ENCODE peak calls at places on chromosome 19, in six cellular contexts. B is CD8-positive, alpha-beta T cell; T is Calu3; O is OCI-LY7; D is WTC11; F is activated naive CD4-positive, alpha-beta T cell treated with anti-CD3 and anti-CD28 coated beads, Interleukin-2, amount 10 ng/mL, durations not matched to agents 7 days and 5 days. I is an unnamed sample.

GRCh38 chr19:3737487-3738205 is 23.8 kb downstream of the APBA3 start:
- DNase-seq in D (no peak), O (no peak), B (no peak), T (no peak), F (no peak), I (no peak)

GRCh38 chr19:54206831-54207177 is 6.1 kb downstream of the RPS9 start:
- DNase-seq in F (no peak), T (no peak), O (no peak), B (no peak), D (no peak), I (no peak)

GRCh38 chr19:583198-583967 is 6.3 kb upstream of the HCN2 start:
- DNase-seq in O (no peak), B (no peak), D (no peak), T (no peak), F (no peak), I (no peak)

GRCh38 chr19:49638360-49638759 is 1.6 kb downstream of the RRAS start:
- DNase-seq in O (no peak), T (no peak), D (no peak), F (no peak), B (no peak), I (no peak)

GRCh38 chr19:48739400-48739825 is 997 bp downstream of the RASIP1 start:
- DNase-seq in F (no peak), O (no peak), D (no peak), B (no peak), T (no peak), I (no peak)

GRCh38 chr19:13215572-13216380 is 65.6 kb downstream of the IER2 start:
- DNase-seq in T (peak; percentile 47), B (no peak), D (no peak), O (no peak), F (peak; percentile 49), I (peak; percentile 25)

GRCh38 chr19:40750035-40750284 is 317 bp downstream of the ACTMAP start:
- DNase-seq in O (no peak), D (no peak), T (no peak), B (no peak), F (no peak), I (no peak)

GRCh38 chr19:17522988-17523872 is 11.8 kb downstream of the PGLS start:
- DNase-seq in T (no peak), O (peak; percentile 97), B (peak; percentile 24), D (no peak), F (peak; percentile 84), I (peak; percentile 33)

GRCh38 chr19:22545751-22546150 is 88.4 kb upstream of the ZNF492 start:
- DNase-seq in B (no peak), F (peak; percentile 45), O (peak; percentile 57), D (peak; percentile 36), T (no peak), I (peak; percentile 1)

GRCh38 chr19:45075215-45076028 is 856 bp downstream of the ZNF296 start:
- DNase-seq in F (peak; percentile 68), B (peak; percentile 30), T (peak; percentile 90), O (peak; percentile 96), D (peak; percentile 81), I (peak; percentile 94)

GRCh38 chr19:6652214-6653094 is 17.5 kb downstream of the TNFSF14 start:
- DNase-seq in O (no peak), T (no peak), B (no peak), D (no peak), F (no peak), I (no peak)

GRCh38 chr19:4697304-4697703 is 26.3 kb downstream of the DPP9 start:
- DNase-seq in O (no peak), B (no peak), F (no peak), T (no peak), D (no peak), I (no peak)

GRCh38 chr19:2888739-2889224 is 11.9 kb upstream of the ZNF57 start:
- DNase-seq in D (peak; percentile 40), T (no peak), F (peak; percentile 77), O (peak; percentile 91), B (peak; percentile 26), I (no peak)

GRCh38 chr19:19329199-19329598 is 8.6 kb downstream of the MAU2 start:
- DNase-seq in T (no peak), D (no peak), O (no peak), B (no peak), F (no peak), I (no peak)

GRCh38 chr19:4019578-4019977 is 12.0 kb downstream of the PIAS4 start:
- DNase-seq in O (no peak), T (no peak), D (no peak), F (no peak), B (no peak), I (no peak)

GRCh38 chr19:34215006-34215665 is 39.2 kb upstream of the GARRE1 start:
- DNase-seq in D (no peak), O (no peak), F (no peak), B (no peak), T (no peak), I (no peak)

GRCh38 chr19:51439021-51439465 is 19.2 kb downstream of the SIGLEC8 start:
- DNase-seq in O (peak; percentile 58), T (peak; percentile 32), D (peak; percentile 36), B (peak; percentile 35), F (peak; percentile 53), I (peak; percentile 82)

GRCh38 chr19:28208745-28209144 is 1004.2 kb downstream of the UQCRFS1 start:
- DNase-seq in D (no peak), F (no peak), B (no peak), O (no peak), T (no peak), I (no peak)

GRCh38 chr19:43316591-43317319 is 36.7 kb upstream of the CD177 start:
- DNase-seq in B (no peak), O (no peak), T (peak; percentile 41), F (no peak), D (peak; percentile 81), I (peak; percentile 16)

GRCh38 chr19:870963-871401 is 11.5 kb downstream of the CFD start:
- DNase-seq in O (no peak), F (no peak), D (no peak), T (no peak), B (no peak), I (no peak)

I was measured in small intestine.